ENCODE peak calls at places on chromosomes 4 and X, in four cellular contexts. Q, S, L and N are unnamed samples.

GRCh38 chr4:89586864-89587263 is 250.1 kb downstream of the SNCA start:
- DNase-seq in Q (no peak), S (no peak), L (no peak), N (no peak)

GRCh38 chr4:80221161-80221560 is 23.9 kb downstream of the PRDM8 start:
- DNase-seq in Q (no peak), S (no peak), L (no peak), N (no peak)

GRCh38 chrX:1202251-1202650 is 10.2 kb downstream of the CRLF2 start:
- DNase-seq in Q (no peak), S (no peak), L (no peak), N (no peak)

GRCh38 chr4:142549726-142550463 is 296.2 kb downstream of the INPP4B start:
- DNase-seq in Q (no peak), S (no peak), L (no peak), N (no peak)

GRCh38 chr4:38449506-38450174 is 214.4 kb upstream of the KLF3 start:
- DNase-seq in Q (no peak), S (no peak), L (peak; percentile 51), N (no peak)

GRCh38 chr4:98516042-98516440 is 142.4 kb downstream of the TSPAN5 start:
- DNase-seq in Q (peak; percentile 37), S (no peak), L (peak; percentile 35), N (no peak)

GRCh38 chr4:40333921-40334352 is 1.2 kb upstream of the CHRNA9 start:
- DNase-seq in Q (no peak), S (no peak), L (no peak), N (no peak)

GRCh38 chr4:7675612-7676320 is 241.0 kb upstream of the PSAPL1 start:
- DNase-seq in Q (no peak), S (no peak), L (no peak), N (no peak)

GRCh38 chr4:120008957-120009356 is 57.7 kb downstream of the MAD2L1 start:
- DNase-seq in Q (no peak), S (no peak), L (no peak), N (no peak)

GRCh38 chr4:151302432-151302831 is 23.0 kb downstream of the SH3D19 start:
- DNase-seq in Q (no peak), S (no peak), L (peak; percentile 66), N (no peak)

GRCh38 chr4:37471971-37472370 is 214.2 kb downstream of the RELL1 start:
- DNase-seq in Q (no peak), S (no peak), L (no peak), N (no peak)

GRCh38 chrX:100381613-100382012 is 28.5 kb downstream of the PCDH19 start:
- DNase-seq in Q (no peak), S (no peak), L (no peak), N (no peak)

GRCh38 chr4:42280327-42281095 is 116.8 kb upstream of the SHISA3 start:
- DNase-seq in Q (peak; percentile 47), S (no peak), L (no peak), N (no peak)

GRCh38 chrX:22534643-22535042 is 261.9 kb downstream of the CBLL2 start:
- DNase-seq in Q (no peak), S (no peak), L (no peak), N (no peak)

GRCh38 chrX:93649381-93649780 is 24.0 kb downstream of the NAP1L3 start:
- DNase-seq in Q (no peak), S (no peak), L (no peak), N (no peak)

GRCh38 chrX:136779346-136779781 is 1.4 kb downstream of the ARHGEF6 start:
- DNase-seq in Q (no peak), S (peak; percentile 32), L (no peak), N (no peak)

GRCh38 chr4:103303011-103303410 is 104.9 kb upstream of the CENPE start:
- DNase-seq in Q (no peak), S (no peak), L (no peak), N (no peak)

GRCh38 chr4:142367326-142368188 is 478.5 kb downstream of the INPP4B start:
- DNase-seq in Q (no peak), S (no peak), L (no peak), N (no peak)

GRCh38 chrX:75181721-75182120 is 25.6 kb upstream of the ABCB7 start:
- DNase-seq in Q (no peak), S (no peak), L (no peak), N (no peak)

GRCh38 chrX:139815771-139816170 is 107.8 kb upstream of the MCF2 start:
- DNase-seq in Q (no peak), S (no peak), L (no peak), N (no peak)

GRCh38 chr4:149781150-149781549 is 34.5 kb downstream of the IQCM start:
- DNase-seq in Q (no peak), S (no peak), L (no peak), N (no peak)

GRCh38 chr4:13640149-13640671 is 12.7 kb upstream of the BOD1L1 start:
- DNase-seq in Q (no peak), S (no peak), L (no peak), N (peak; percentile 54)

GRCh38 chr4:24010573-24010972 is 120.7 kb upstream of the PPARGC1A start:
- DNase-seq in Q (no peak), S (no peak), L (no peak), N (no peak)

GRCh38 chr4:5791654-5792053 is 80.7 kb downstream of the EVC start:
- DNase-seq in Q (no peak), S (no peak), L (no peak), N (no peak)

GRCh38 chr4:87901426-87901825 is 68.7 kb downstream of the MEPE start:
- DNase-seq in Q (no peak), S (no peak), L (no peak), N (no peak)
- TF ChIP-seq HDAC6 in Q (no peak), S (no peak), L (no peak), N (no peak)

GRCh38 chr4:170247585-170247984 is 157.8 kb upstream of the AADAT start:
- DNase-seq in Q (no peak), S (no peak), L (no peak), N (no peak)

GRCh38 chr4:170242471-170242870 is 152.7 kb upstream of the AADAT start:
- DNase-seq in Q (no peak), S (no peak), L (no peak), N (no peak)

GRCh38 chr4:170248029-170248428 is 158.3 kb upstream of the AADAT start:
- DNase-seq in Q (no peak), S (no peak), L (no peak), N (no peak)

GRCh38 chr4:170248576-170248975 is 158.8 kb upstream of the AADAT start:
- DNase-seq in Q (no peak), S (no peak), L (no peak), N (no peak)

GRCh38 chr4:170243662-170244288 is 154.0 kb upstream of the AADAT start:
- DNase-seq in Q (no peak), S (no peak), L (no peak), N (no peak)
- H2AFZ ChIP-seq in Q (no peak overlapping the region), S (no peak overlapping the region), L (no peak overlapping the region), N (peak overlapping the region; percentile 17)

GRCh38 chrX:115372026-115372610 is 82.6 kb downstream of the LUZP4 start:
- DNase-seq in Q (no peak), S (no peak), L (no peak), N (no peak)
- H3K4me2 ChIP-seq in Q (no peak overlapping the region), S (no peak overlapping the region), L (no peak overlapping the region), N (no peak overlapping the region)

GRCh38 chrX:69128573-69128972 is 36.7 kb downstream of the PJA1 start:
- DNase-seq in Q (peak; percentile 14), S (no peak), L (no peak), N (peak; percentile 53)
- TF ChIP-seq HDAC6 in Q (no peak), S (no peak), L (no peak), N (no peak)

GRCh38 chr4:138977525-138977924 is 38.1 kb upstream of the NOCT start:
- DNase-seq in Q (no peak), S (peak; percentile 48), L (peak; percentile 64), N (peak; percentile 41)
- H2AFZ ChIP-seq in Q (no peak overlapping the region), S (no peak overlapping the region), L (no peak overlapping the region), N (no peak overlapping the region)

GRCh38 chrX:40166582-40166981 is 68.8 kb upstream of the BCOR start:
- DNase-seq in Q (no peak), S (no peak), L (no peak), N (no peak)

GRCh38 chrX:40167240-40168182 is 69.8 kb upstream of the BCOR start:
- DNase-seq in Q (peak; percentile 26), S (no peak), L (no peak), N (peak; percentile 60)

GRCh38 chrX:40165861-40166260 is 68.1 kb upstream of the BCOR start:
- DNase-seq in Q (no peak), S (no peak), L (no peak), N (no peak)

GRCh38 chrX:40164751-40165150 is 67.0 kb upstream of the BCOR start:
- DNase-seq in Q (no peak), S (no peak), L (no peak), N (no peak)

DNA sequence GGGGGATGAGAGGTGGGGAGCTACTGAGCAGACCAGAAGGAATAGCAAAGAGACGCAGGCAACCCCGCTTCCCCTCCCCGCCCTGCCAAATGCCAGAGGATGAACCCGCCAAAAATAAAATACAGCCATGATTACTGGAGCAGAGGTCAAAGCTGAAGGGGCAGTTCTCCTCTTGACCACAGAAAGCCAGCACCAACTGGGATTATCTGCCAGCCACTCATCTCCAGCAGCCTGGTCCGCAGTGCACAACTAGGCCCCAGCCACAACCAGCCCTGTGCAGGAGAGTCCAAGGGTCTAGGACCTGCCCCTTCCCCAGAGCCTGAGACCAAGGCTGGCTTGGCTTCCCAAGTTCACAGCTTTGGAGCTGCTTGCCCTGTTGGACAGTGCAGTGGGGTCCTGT is 67.4 kb upstream of the BCOR start:
- DNase-seq in Q (no peak), S (no peak), L (no peak), N (no peak)
- H3K4me2 ChIP-seq in Q (no peak overlapping the region), S (no peak overlapping the region), L (peak overlapping the region; percentile 36), N (no peak overlapping the region)

GRCh38 chr4:158046345-158046744 is 126.5 kb downstream of the GASK1B start:
- DNase-seq in Q (no peak), S (no peak), L (peak; percentile 74), N (no peak)
- TF ChIP-seq HDAC6 in Q (no peak), S (no peak), L (no peak), N (no peak)

GRCh38 chrX:152958524-152959465 is 35.1 kb downstream of the PNMA5 start:
- DNase-seq in Q (peak; percentile 88), S (peak; percentile 55), L (peak; percentile 54), N (peak; percentile 95)

GRCh38 chrX:152958047-152958446 is 35.9 kb downstream of the PNMA5 start:
- DNase-seq in Q (no peak), S (no peak), L (no peak), N (no peak)

GRCh38 chrX:152960115-152960514 is 33.8 kb downstream of the PNMA5 start:
- DNase-seq in Q (no peak), S (no peak), L (no peak), N (no peak)

GRCh38 chrX:152959626-152960025 is 34.3 kb downstream of the PNMA5 start:
- DNase-seq in Q (no peak), S (no peak), L (no peak), N (no peak)
- H2AFZ ChIP-seq in Q (peak overlapping the region; percentile 70), S (peak overlapping the region; percentile 37), L (no peak overlapping the region), N (no peak overlapping the region)